ENCODE peak calls at places on chromosomes 2 and 18, in seven cellular contexts. H, A, W, X, S, U and B are unnamed samples.

GRCh38 chr18:62979172-62979571 is 263.8 kb downstream of the PHLPP1 start:
- DNase-seq in A (no peak), S (peak), W (no peak), H (peak), X (no peak), U (peak), B (no peak)

GRCh38 chr2:205706769-205707375 is 24.6 kb downstream of the NRP2 start:
- DNase-seq in W (no peak), H (peak), X (no peak), A (peak), S (peak), U (peak), B (no peak)

GRCh38 chr2:115874427-115874826 is 1432.0 kb downstream of the DPP10 start:
- DNase-seq in X (no peak), H (no peak), U (no peak), A (no peak), W (no peak), S (no peak), B (no peak)

GRCh38 chr2:2519381-2519780 is 188.3 kb upstream of the MYT1L start:
- DNase-seq in U (no peak), S (no peak), X (no peak), W (no peak), A (no peak), H (no peak), B (no peak)

GRCh38 chr2:8592736-8593135 is 89.1 kb upstream of the ID2 start:
- DNase-seq in S (no peak), H (no peak), U (peak), X (no peak), A (peak), W (no peak), B (no peak)

GRCh38 chr2:20946494-20946893 is 97.4 kb downstream of the APOB start:
- DNase-seq in S (no peak), U (no peak), W (no peak), X (no peak), H (no peak), A (no peak), B (no peak)

GRCh38 chr2:201182650-201183372 is at the start of gene CASP10:
- DNase-seq in S (peak), W (peak), H (peak), A (peak), X (no peak), U (peak), B (no peak)

GRCh38 chr2:238082858-238083257 is 17.3 kb upstream of the ESPNL start:
- DNase-seq in A (no peak), W (no peak), S (no peak), H (no peak), X (no peak), U (no peak), B (no peak)

GRCh38 chr18:75782826-75783225 is 355.3 kb upstream of the SMIM21 start:
- DNase-seq in S (no peak), H (no peak), A (no peak), W (no peak), U (no peak), X (no peak), B (no peak)

GRCh38 chr2:86064006-86064405 is 41.7 kb downstream of the POLR1A start:
- DNase-seq in X (no peak), S (peak), W (no peak), U (peak), H (peak), A (no peak), B (no peak)

GRCh38 chr2:29423267-29423666 is 308.1 kb downstream of the CLIP4 start:
- DNase-seq in W (no peak), X (no peak), A (no peak), U (no peak), S (no peak), H (no peak), B (no peak)

DNA sequence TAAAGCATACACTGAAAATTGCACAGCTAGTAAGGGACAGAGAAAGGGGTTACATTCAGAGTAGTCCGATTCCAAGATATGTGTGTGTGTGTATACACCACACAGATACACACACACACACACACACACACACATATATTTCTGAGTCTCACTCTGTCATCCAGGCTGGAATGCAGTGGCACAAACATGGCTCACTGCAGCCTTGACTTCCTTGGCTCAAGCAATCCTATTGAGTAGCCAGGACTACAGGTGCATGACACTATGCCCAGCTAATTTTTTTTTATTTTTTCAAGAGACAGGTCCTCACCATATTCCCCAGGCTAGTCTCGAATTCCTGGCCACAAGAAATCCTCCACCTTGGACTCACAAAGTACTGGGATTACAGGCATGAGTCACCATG is 68.1 kb upstream of the ITPRID2 start:
- DNase-seq in W (no peak), S (peak), A (no peak), H (no peak), U (no peak), X (no peak), B (no peak)
- H2BK120ac ChIP-seq in W (no peak), S (no peak), A (no peak), H (no peak), U (no peak), X (no peak), B (no peak)

GRCh38 chr2:173049732-173050314 is 25.8 kb upstream of the MAP3K20 start:
- DNase-seq in A (no peak), S (no peak), W (no peak), H (no peak), U (no peak), X (no peak), B (no peak)

GRCh38 chr2:173048901-173049661 is 26.6 kb upstream of the MAP3K20 start:
- DNase-seq in A (no peak), S (peak), H (peak), W (no peak), U (peak), X (no peak), B (no peak)

GRCh38 chr2:173050684-173051083 is 25.0 kb upstream of the MAP3K20 start:
- DNase-seq in H (no peak), X (no peak), A (no peak), W (no peak), S (no peak), U (peak), B (no peak)

GRCh38 chr2:173051463-173051862 is 24.2 kb upstream of the MAP3K20 start:
- DNase-seq in A (no peak), H (no peak), U (peak), X (no peak), W (no peak), S (no peak), B (no peak)

GRCh38 chr2:173048530-173048900 is 27.1 kb upstream of the MAP3K20 start:
- DNase-seq in X (no peak), U (no peak), A (no peak), W (no peak), S (no peak), H (no peak), B (no peak)
- H3K4me2 ChIP-seq in X (no peak), U (no peak), A (no peak), W (no peak), S (peak), H (no peak), B (no peak)

DNA sequence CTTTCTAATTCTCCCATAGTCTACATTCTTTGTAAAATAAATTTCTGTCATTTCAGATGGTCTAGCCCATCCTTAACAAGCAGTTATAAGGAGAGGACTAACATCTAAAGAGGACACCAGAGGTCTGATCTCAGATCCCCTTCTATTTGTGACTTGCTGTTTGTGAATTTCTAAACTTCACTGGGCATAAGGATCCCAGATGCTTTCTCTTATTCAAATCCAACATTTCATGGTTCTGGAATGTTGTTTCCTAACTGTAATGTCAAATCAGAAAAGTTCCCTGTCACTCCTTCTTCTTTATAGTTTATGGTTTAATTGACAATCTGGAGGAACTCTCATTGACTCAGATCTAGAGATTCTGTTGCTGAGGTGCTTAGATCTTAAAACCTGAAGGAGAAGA is 430.2 kb downstream of the MEIS1 start:
- DNase-seq in S (peak), U (no peak), W (no peak), X (no peak), H (no peak), A (no peak), B (no peak)
- H2BK120ac ChIP-seq in S (peak), U (no peak), W (no peak), X (no peak), H (no peak), A (no peak), B (no peak)

GRCh38 chr18:23225518-23225917 is 90.2 kb downstream of the CABLES1 start:
- DNase-seq in S (peak), H (peak), X (no peak), W (no peak), U (no peak), A (no peak), B (no peak)
- H3K4me2 ChIP-seq in S (peak), H (no peak), X (no peak), W (no peak), U (no peak), A (no peak), B (no peak)